ENCODE peak calls at places on chromosomes 6 and 20, in six cellular contexts. One of them, this sample, is unnamed.

GRCh38 chr20:34643919-34644318 is 33.0 kb downstream of the PIGU start:
- DNase-seq in left cardiac atrium: no peak
- DNase-seq in A549: no peak
- DNase-seq in stimulated activated CD4-positive, alpha-beta T cell treated with anti-CD3 and anti-CD28 coated beads, TNF-alpha, amount 100 ng/mL, for 24 hours: no peak
- DNase-seq in AG08395: peak; percentile 70
- DNase-seq in NCI-H1092: no peak
- DNase-seq in this sample: no peak

GRCh38 chr6:90241229-90241873 is 55.3 kb downstream of the BACH2 start:
- DNase-seq in left cardiac atrium: no peak
- DNase-seq in A549: no peak
- DNase-seq in stimulated activated CD4-positive, alpha-beta T cell treated with anti-CD3 and anti-CD28 coated beads, TNF-alpha, amount 100 ng/mL, for 24 hours: no peak
- DNase-seq in AG08395: no peak
- DNase-seq in NCI-H1092: no peak
- DNase-seq in this sample: no peak

GRCh38 chr20:57069442-57069841 is 197.0 kb downstream of the BMP7 start:
- DNase-seq in left cardiac atrium: no peak
- DNase-seq in A549: no peak
- DNase-seq in stimulated activated CD4-positive, alpha-beta T cell treated with anti-CD3 and anti-CD28 coated beads, TNF-alpha, amount 100 ng/mL, for 24 hours: no peak
- DNase-seq in AG08395: no peak
- DNase-seq in NCI-H1092: no peak
- DNase-seq in this sample: no peak

GRCh38 chr20:58131581-58132142 is 96.8 kb downstream of the ANKRD60 start:
- DNase-seq in left cardiac atrium: no peak
- DNase-seq in A549: no peak
- DNase-seq in stimulated activated CD4-positive, alpha-beta T cell treated with anti-CD3 and anti-CD28 coated beads, TNF-alpha, amount 100 ng/mL, for 24 hours: no peak
- DNase-seq in AG08395: peak; percentile 74
- DNase-seq in NCI-H1092: no peak
- DNase-seq in this sample: no peak

GRCh38 chr6:18530201-18530600 is 143.1 kb downstream of the RNF144B start:
- DNase-seq in left cardiac atrium: no peak
- DNase-seq in A549: no peak
- DNase-seq in stimulated activated CD4-positive, alpha-beta T cell treated with anti-CD3 and anti-CD28 coated beads, TNF-alpha, amount 100 ng/mL, for 24 hours: no peak
- DNase-seq in AG08395: no peak
- DNase-seq in NCI-H1092: no peak
- DNase-seq in this sample: no peak

GRCh38 chr6:73878403-73878802 is 182.4 kb downstream of the CD109 start:
- DNase-seq in left cardiac atrium: no peak
- DNase-seq in A549: no peak
- DNase-seq in stimulated activated CD4-positive, alpha-beta T cell treated with anti-CD3 and anti-CD28 coated beads, TNF-alpha, amount 100 ng/mL, for 24 hours: no peak
- DNase-seq in AG08395: no peak
- DNase-seq in NCI-H1092: no peak
- DNase-seq in this sample: no peak

GRCh38 chr20:45343867-45344721 is 4.1 kb downstream of the SDC4 start:
- DNase-seq in left cardiac atrium: peak; percentile 74
- DNase-seq in A549: no peak
- DNase-seq in stimulated activated CD4-positive, alpha-beta T cell treated with anti-CD3 and anti-CD28 coated beads, TNF-alpha, amount 100 ng/mL, for 24 hours: no peak
- DNase-seq in AG08395: peak; percentile 85
- DNase-seq in NCI-H1092: no peak
- DNase-seq in this sample: no peak

GRCh38 chr6:46719099-46719498 is 16.1 kb downstream of the PLA2G7 start:
- DNase-seq in left cardiac atrium: no peak
- DNase-seq in A549: no peak
- DNase-seq in stimulated activated CD4-positive, alpha-beta T cell treated with anti-CD3 and anti-CD28 coated beads, TNF-alpha, amount 100 ng/mL, for 24 hours: no peak
- DNase-seq in AG08395: no peak
- DNase-seq in NCI-H1092: no peak
- DNase-seq in this sample: no peak

GRCh38 chr6:80438728-80439127 is 332.3 kb downstream of the BCKDHB start:
- DNase-seq in left cardiac atrium: no peak
- DNase-seq in A549: peak; percentile 6
- DNase-seq in stimulated activated CD4-positive, alpha-beta T cell treated with anti-CD3 and anti-CD28 coated beads, TNF-alpha, amount 100 ng/mL, for 24 hours: no peak
- DNase-seq in AG08395: peak; percentile 84
- DNase-seq in NCI-H1092: no peak
- DNase-seq in this sample: no peak

GRCh38 chr20:33859157-33859695 is 48.1 kb downstream of the CHMP4B start:
- DNase-seq in left cardiac atrium: no peak
- DNase-seq in A549: no peak
- DNase-seq in stimulated activated CD4-positive, alpha-beta T cell treated with anti-CD3 and anti-CD28 coated beads, TNF-alpha, amount 100 ng/mL, for 24 hours: no peak
- DNase-seq in AG08395: no peak
- DNase-seq in NCI-H1092: no peak
- DNase-seq in this sample: no peak

GRCh38 chr6:42745083-42745637 is 743 bp downstream of the TBCC start:
- DNase-seq in left cardiac atrium: peak; percentile 34
- DNase-seq in A549: peak; percentile 14
- DNase-seq in stimulated activated CD4-positive, alpha-beta T cell treated with anti-CD3 and anti-CD28 coated beads, TNF-alpha, amount 100 ng/mL, for 24 hours: no peak
- DNase-seq in AG08395: no peak
- DNase-seq in NCI-H1092: no peak
- DNase-seq in this sample: no peak

GRCh38 chr6:87755697-87756671 is 54.0 kb upstream of the AKIRIN2 start:
- DNase-seq in left cardiac atrium: no peak
- DNase-seq in A549: no peak
- DNase-seq in stimulated activated CD4-positive, alpha-beta T cell treated with anti-CD3 and anti-CD28 coated beads, TNF-alpha, amount 100 ng/mL, for 24 hours: no peak
- DNase-seq in AG08395: no peak
- DNase-seq in NCI-H1092: no peak
- DNase-seq in this sample: no peak

GRCh38 chr6:149470948-149471347 is 13.9 kb downstream of the ZC3H12D start:
- DNase-seq in left cardiac atrium: no peak
- DNase-seq in A549: no peak
- DNase-seq in stimulated activated CD4-positive, alpha-beta T cell treated with anti-CD3 and anti-CD28 coated beads, TNF-alpha, amount 100 ng/mL, for 24 hours: no peak
- DNase-seq in AG08395: no peak
- DNase-seq in NCI-H1092: no peak
- DNase-seq in this sample: no peak

GRCh38 chr6:101730954-101731353 is 337.4 kb downstream of the GRIK2 start:
- DNase-seq in left cardiac atrium: no peak
- DNase-seq in A549: no peak
- DNase-seq in stimulated activated CD4-positive, alpha-beta T cell treated with anti-CD3 and anti-CD28 coated beads, TNF-alpha, amount 100 ng/mL, for 24 hours: no peak
- DNase-seq in AG08395: no peak
- DNase-seq in NCI-H1092: no peak
- DNase-seq in this sample: no peak

GRCh38 chr20:38434310-38434741 is 802 bp downstream of the SNHG17 start:
- DNase-seq in left cardiac atrium: no peak
- DNase-seq in A549: no peak
- DNase-seq in stimulated activated CD4-positive, alpha-beta T cell treated with anti-CD3 and anti-CD28 coated beads, TNF-alpha, amount 100 ng/mL, for 24 hours: no peak
- DNase-seq in AG08395: no peak
- DNase-seq in NCI-H1092: no peak
- DNase-seq in this sample: no peak

GRCh38 chr20:35298264-35298663 is 6.0 kb upstream of the FAM83C start:
- DNase-seq in left cardiac atrium: no peak
- DNase-seq in A549: no peak
- DNase-seq in stimulated activated CD4-positive, alpha-beta T cell treated with anti-CD3 and anti-CD28 coated beads, TNF-alpha, amount 100 ng/mL, for 24 hours: no peak
- DNase-seq in AG08395: no peak
- DNase-seq in NCI-H1092: no peak
- DNase-seq in this sample: no peak

GRCh38 chr6:32814145-32814544 is 2.7 kb downstream of the HLA-DOB start:
- DNase-seq in left cardiac atrium: no peak
- DNase-seq in A549: no peak
- DNase-seq in stimulated activated CD4-positive, alpha-beta T cell treated with anti-CD3 and anti-CD28 coated beads, TNF-alpha, amount 100 ng/mL, for 24 hours: no peak
- DNase-seq in AG08395: no peak
- DNase-seq in NCI-H1092: no peak
- DNase-seq in this sample: no peak

GRCh38 chr20:1224205-1224604 is 1.6 kb upstream of the RAD21L1 start:
- DNase-seq in left cardiac atrium: no peak
- DNase-seq in A549: no peak
- DNase-seq in stimulated activated CD4-positive, alpha-beta T cell treated with anti-CD3 and anti-CD28 coated beads, TNF-alpha, amount 100 ng/mL, for 24 hours: no peak
- DNase-seq in AG08395: no peak
- DNase-seq in NCI-H1092: no peak
- DNase-seq in this sample: no peak

GRCh38 chr6:63864934-63865333 is 229.3 kb downstream of the PHF3 start:
- DNase-seq in left cardiac atrium: no peak
- DNase-seq in A549: no peak
- DNase-seq in stimulated activated CD4-positive, alpha-beta T cell treated with anti-CD3 and anti-CD28 coated beads, TNF-alpha, amount 100 ng/mL, for 24 hours: no peak
- DNase-seq in AG08395: no peak
- DNase-seq in NCI-H1092: no peak
- DNase-seq in this sample: no peak

GRCh38 chr6:51951924-51952323 is 135.5 kb downstream of the PKHD1 start:
- DNase-seq in left cardiac atrium: no peak
- DNase-seq in A549: no peak
- DNase-seq in stimulated activated CD4-positive, alpha-beta T cell treated with anti-CD3 and anti-CD28 coated beads, TNF-alpha, amount 100 ng/mL, for 24 hours: no peak
- DNase-seq in AG08395: no peak
- DNase-seq in NCI-H1092: no peak
- DNase-seq in this sample: no peak

GRCh38 chr6:163667372-163668060 is 253.0 kb downstream of the QKI start:
- DNase-seq in left cardiac atrium: no peak
- DNase-seq in A549: no peak
- DNase-seq in stimulated activated CD4-positive, alpha-beta T cell treated with anti-CD3 and anti-CD28 coated beads, TNF-alpha, amount 100 ng/mL, for 24 hours: no peak
- DNase-seq in AG08395: peak; percentile 18
- DNase-seq in NCI-H1092: no peak
- DNase-seq in this sample: no peak

GRCh38 chr20:55881204-55881603 is 124.1 kb downstream of the CBLN4 start:
- DNase-seq in left cardiac atrium: no peak
- DNase-seq in A549: no peak
- DNase-seq in stimulated activated CD4-positive, alpha-beta T cell treated with anti-CD3 and anti-CD28 coated beads, TNF-alpha, amount 100 ng/mL, for 24 hours: no peak
- DNase-seq in AG08395: no peak
- DNase-seq in NCI-H1092: no peak
- DNase-seq in this sample: no peak

GRCh38 chr6:42101186-42101657 is 41.2 kb downstream of the C6orf132 start:
- DNase-seq in left cardiac atrium: no peak
- DNase-seq in A549: no peak
- DNase-seq in stimulated activated CD4-positive, alpha-beta T cell treated with anti-CD3 and anti-CD28 coated beads, TNF-alpha, amount 100 ng/mL, for 24 hours: no peak
- DNase-seq in AG08395: no peak
- DNase-seq in NCI-H1092: no peak
- DNase-seq in this sample: no peak

GRCh38 chr20:63441777-63442493 is 30.5 kb downstream of the KCNQ2 start:
- DNase-seq in left cardiac atrium: peak; percentile 75
- DNase-seq in A549: peak; percentile 57
- DNase-seq in stimulated activated CD4-positive, alpha-beta T cell treated with anti-CD3 and anti-CD28 coated beads, TNF-alpha, amount 100 ng/mL, for 24 hours: peak; percentile 13
- DNase-seq in AG08395: peak; percentile 52
- DNase-seq in NCI-H1092: peak; percentile 38
- DNase-seq in this sample: peak; percentile 46

GRCh38 chr6:142756215-142756630 is 188.8 kb downstream of the HIVEP2 start:
- DNase-seq in left cardiac atrium: no peak
- DNase-seq in A549: no peak
- DNase-seq in stimulated activated CD4-positive, alpha-beta T cell treated with anti-CD3 and anti-CD28 coated beads, TNF-alpha, amount 100 ng/mL, for 24 hours: no peak
- DNase-seq in AG08395: peak; percentile 78
- DNase-seq in NCI-H1092: no peak
- DNase-seq in this sample: no peak

This sample was measured in NCI-H1105.